ENCODE peak calls at places on chromosomes 7 and 10, in seven cellular contexts. J is PC-9, N is MM.1S, G is endothelial cell of umbilical vein, V is mammary epithelial cell, F is GM23338, W is neural progenitor cell. U is an unnamed sample.
A peak's percentile ranks its signal among the peaks of the same experiment; 100 is the strongest.

GRCh38 chr7:70837589-70837988 is 294.4 kb upstream of the GALNT17 start:
- DNase-seq in J (no peak), N (no peak), G (no peak), V (no peak), F (no peak), W (no peak), U (no peak)

GRCh38 chr7:125555921-125556320 is 626.3 kb upstream of the POT1 start:
- DNase-seq in J (no peak), N (no peak), G (no peak), V (no peak), F (peak; percentile 4), W (peak; percentile 15), U (no peak)

GRCh38 chr7:110839866-110840265 is 251.1 kb upstream of the LRRN3 start:
- DNase-seq in J (no peak), N (no peak), G (peak; percentile 25), V (peak; percentile 1), F (peak; percentile 45), W (peak; percentile 28), U (peak; percentile 8)

GRCh38 chr10:129962558-129963075 is 1.5 kb downstream of the EBF3 start:
- DNase-seq in J (no peak), N (no peak), G (no peak), V (no peak), F (no peak), W (no peak), U (no peak)

GRCh38 chr7:125727215-125727614 is 797.6 kb upstream of the POT1 start:
- DNase-seq in J (no peak), N (no peak), G (no peak), V (no peak), F (no peak), W (no peak), U (no peak)

GRCh38 chr10:102718220-102718619 is 3.8 kb downstream of the SFXN2 start:
- DNase-seq in J (no peak), N (no peak), G (peak; percentile 29), V (no peak), F (peak; percentile 60), W (peak; percentile 35), U (peak; percentile 60)

GRCh38 chr7:32239764-32240163 is 169.6 kb upstream of the PDE1C start:
- DNase-seq in J (no peak), N (no peak), G (no peak), V (no peak), F (no peak), W (no peak), U (no peak)

GRCh38 chr7:108461855-108462254 is 5.6 kb upstream of the NRCAM start:
- DNase-seq in J (no peak), N (no peak), G (no peak), V (no peak), F (no peak), W (no peak), U (no peak)

GRCh38 chr7:24715661-24716479 is 41.4 kb downstream of the GSDME start:
- DNase-seq in J (no peak), N (peak; percentile 85), G (peak; percentile 28), V (no peak), F (peak; percentile 81), W (peak; percentile 63), U (peak; percentile 41)

GRCh38 chr10:17051851-17052250 is 77.8 kb downstream of the CUBN start:
- DNase-seq in J (no peak), N (no peak), G (no peak), V (no peak), F (no peak), W (no peak), U (no peak)

GRCh38 chr10:71496927-71497801 is 100.4 kb downstream of the CDH23 start:
- DNase-seq in J (no peak), N (no peak), G (no peak), V (no peak), F (no peak), W (no peak), U (no peak)

GRCh38 chr7:84484502-84485079 is 290.0 kb upstream of the SEMA3A start:
- DNase-seq in J (no peak), N (no peak), G (no peak), V (peak; percentile 9), F (no peak), W (no peak), U (peak; percentile 1)

GRCh38 chr10:6023661-6024333 is 38.4 kb downstream of the IL2RA start:
- DNase-seq in J (no peak), N (no peak), G (no peak), V (no peak), F (no peak), W (no peak), U (no peak)

GRCh38 chr7:85074016-85074415 is 112.8 kb downstream of the SEMA3D start:
- DNase-seq in J (no peak), N (no peak), G (no peak), V (peak; percentile 22), F (no peak), W (no peak), U (no peak)

GRCh38 chr7:32116436-32116835 is 46.2 kb upstream of the PDE1C start:
- DNase-seq in J (no peak), N (no peak), G (no peak), V (peak; percentile 65), F (peak; percentile 2), W (no peak), U (no peak)

GRCh38 chr10:131972474-131973071 is 9.2 kb downstream of the BNIP3 start:
- DNase-seq in J (no peak), N (no peak), G (peak; percentile 46), V (no peak), F (no peak), W (no peak), U (no peak)

GRCh38 chr10:31770307-31770902 is 158.2 kb downstream of the ARHGAP12 start:
- DNase-seq in J (no peak), N (peak; percentile 40), G (peak; percentile 71), V (no peak), F (peak; percentile 58), W (peak; percentile 48), U (no peak)

GRCh38 chr10:43698156-43698555 is 49.5 kb upstream of the ZNF32 start:
- DNase-seq in J (no peak), N (no peak), G (no peak), V (no peak), F (no peak), W (no peak), U (no peak)

GRCh38 chr7:113188396-113188795 is 70.0 kb upstream of the SMIM30 start:
- DNase-seq in J (no peak), N (no peak), G (no peak), V (no peak), F (peak; percentile 53), W (no peak), U (no peak)

GRCh38 chr10:122326385-122326784 is 48.1 kb upstream of the PLEKHA1 start:
- DNase-seq in J (no peak), N (no peak), G (no peak), V (no peak), F (no peak), W (no peak), U (no peak)

GRCh38 chr10:83516788-83517187 is 622.5 kb upstream of the GHITM start:
- DNase-seq in J (no peak), N (no peak), G (no peak), V (no peak), F (no peak), W (no peak), U (no peak)

GRCh38 chr7:68684246-68684850 is 913.9 kb upstream of the AUTS2 start:
- DNase-seq in J (no peak), N (no peak), G (no peak), V (no peak), F (no peak), W (peak; percentile 45), U (peak; percentile 81)
- H3K79me2 ChIP-seq in J (no peaks in the 10 kb centered on the region), N (no peaks in the 10 kb centered on the region), G (no peaks in the 10 kb centered on the region), V (no peaks in the 10 kb centered on the region), F (no peaks in the 10 kb centered on the region), W (no peaks in the 10 kb centered on the region), U (no peaks in the 10 kb centered on the region)

GRCh38 chr7:28409716-28410627 is 2.3 kb upstream of the CREB5 start:
- DNase-seq in J (no peak), N (no peak), G (peak; percentile 29), V (peak; percentile 42), F (peak; percentile 81), W (peak; percentile 75), U (peak; percentile 23)
- TF ChIP-seq EZH2 in J (no peak), N (no peak), G (no peak), V (peak; percentile 49), F (no peak), W (peak; percentile 65), U (no peak)

GRCh38 chr7:22333680-22334141 is 23.2 kb downstream of the RAPGEF5 start:
- DNase-seq in J (no peak), N (no peak), G (no peak), V (no peak), F (no peak), W (no peak), U (no peak)

GRCh38 chr7:22331704-22332103 is 25.2 kb downstream of the RAPGEF5 start:
- DNase-seq in J (no peak), N (no peak), G (no peak), V (no peak), F (no peak), W (no peak), U (no peak)

GRCh38 chr7:22329816-22330524 is 27.0 kb downstream of the RAPGEF5 start:
- DNase-seq in J (peak; percentile 43), N (no peak), G (no peak), V (no peak), F (no peak), W (no peak), U (no peak)

GRCh38 chr7:22332481-22332880 is 24.5 kb downstream of the RAPGEF5 start:
- DNase-seq in J (no peak), N (no peak), G (peak; percentile 21), V (no peak), F (no peak), W (no peak), U (no peak)

DNA sequence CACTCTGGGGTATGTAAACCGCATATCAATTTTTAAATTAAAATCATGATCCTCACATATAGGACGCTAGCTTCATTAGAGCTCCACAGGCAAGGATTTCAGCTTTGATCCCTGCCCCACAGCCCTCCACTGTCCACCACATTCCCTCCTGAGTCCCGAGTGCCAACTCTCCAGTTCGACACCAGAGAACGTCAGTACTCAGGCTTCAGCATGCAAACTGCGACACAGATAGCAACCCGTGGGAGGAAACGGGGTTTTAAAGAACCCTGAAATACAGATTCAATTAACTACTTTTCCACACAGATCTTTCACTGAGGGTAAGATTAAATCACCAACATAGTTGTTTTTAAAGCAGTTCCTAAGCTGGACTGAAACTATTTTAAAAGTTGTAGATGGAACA is 26.1 kb downstream of the RAPGEF5 start:
- DNase-seq in J (no peak), N (no peak), G (no peak), V (no peak), F (no peak), W (no peak), U (no peak)
- H3K79me2 ChIP-seq in J (peaks cover 11% of the 10 kb centered on the region), N (peaks cover 38% of the 10 kb centered on the region), G (no peaks in the 10 kb centered on the region), V (peaks cover 3% of the 10 kb centered on the region), F (peaks cover 65% of the 10 kb centered on the region), W (no peaks in the 10 kb centered on the region), U (no peaks in the 10 kb centered on the region)

GRCh38 chr10:30705625-30706149 is 76.1 kb upstream of the LYZL2 start:
- DNase-seq in J (no peak), N (peak; percentile 57), G (no peak), V (no peak), F (peak; percentile 21), W (no peak), U (no peak)

GRCh38 chr10:30705086-30705624 is 75.6 kb upstream of the LYZL2 start:
- DNase-seq in J (no peak), N (peak; percentile 88), G (no peak), V (no peak), F (no peak), W (no peak), U (no peak)

GRCh38 chr10:30709700-30710358 is 80.3 kb upstream of the LYZL2 start:
- DNase-seq in J (no peak), N (no peak), G (no peak), V (no peak), F (no peak), W (no peak), U (no peak)

GRCh38 chr10:30709229-30709628 is 79.7 kb upstream of the LYZL2 start:
- DNase-seq in J (no peak), N (no peak), G (no peak), V (no peak), F (peak; percentile 41), W (no peak), U (no peak)

GRCh38 chr10:30708234-30708633 is 78.7 kb upstream of the LYZL2 start:
- DNase-seq in J (no peak), N (no peak), G (no peak), V (no peak), F (no peak), W (no peak), U (no peak)
- TF ChIP-seq EZH2 in J (no peak), N (no peak), G (no peak), V (no peak), F (no peak), W (no peak), U (no peak)